ENCODE peak calls at places on chromosomes 3 and 15, in five cellular contexts. X, C, L, D and N are unnamed samples. For H3K36me3, the result is how much of the 10 kb centered on the place peaks cover.

GRCh38 chr3:124774841-124775402 is 44.7 kb downstream of the UMPS start:
- DNase-seq in X (no peak), C (no peak), L (no peak), D (no peak), N (no peak)

GRCh38 chr3:47283596-47284364 is 1.0 kb downstream of the KLHL18 start:
- DNase-seq in X (peak), C (no peak), L (peak), D (no peak), N (no peak)

GRCh38 chr15:40281057-40281850 is 1.6 kb downstream of the ANKRD63 start:
- DNase-seq in X (peak), C (no peak), L (no peak), D (no peak), N (no peak)

GRCh38 chr15:27660676-27661075 is 438.4 kb downstream of the OCA2 start:
- DNase-seq in X (no peak), C (no peak), L (no peak), D (no peak), N (no peak)

GRCh38 chr3:17730318-17730967 is 12.0 kb downstream of the TBC1D5 start:
- DNase-seq in X (peak), C (peak), L (no peak), D (no peak), N (no peak)

GRCh38 chr3:126399348-126399730 is 4.6 kb downstream of the CFAP100 start:
- DNase-seq in X (no peak), C (no peak), L (no peak), D (peak), N (no peak)

GRCh38 chr3:15665510-15666150 is 64.1 kb downstream of the BTD start:
- DNase-seq in X (no peak), C (no peak), L (no peak), D (no peak), N (no peak)

GRCh38 chr3:71438904-71439303 is 144.6 kb downstream of the FOXP1 start:
- DNase-seq in X (no peak), C (no peak), L (no peak), D (no peak), N (no peak)

GRCh38 chr15:91219203-91219602 is 119.1 kb downstream of the SV2B start:
- DNase-seq in X (no peak), C (no peak), L (no peak), D (no peak), N (no peak)

GRCh38 chr15:28980709-28981350 is 95.1 kb downstream of the APBA2 start:
- DNase-seq in X (no peak), C (no peak), L (no peak), D (no peak), N (no peak)

GRCh38 chr3:146131616-146132410 is 29.2 kb downstream of the PLOD2 start:
- DNase-seq in X (no peak), C (no peak), L (no peak), D (no peak), N (no peak)

GRCh38 chr15:49452595-49452994 is 29.6 kb downstream of the FGF7 start:
- DNase-seq in X (no peak), C (no peak), L (no peak), D (no peak), N (no peak)

GRCh38 chr3:24069045-24069444 is 124.0 kb downstream of the NR1D2 start:
- DNase-seq in X (peak), C (no peak), L (peak), D (no peak), N (no peak)

GRCh38 chr3:13524979-13525669 is 23.8 kb upstream of the FBLN2 start:
- DNase-seq in X (no peak), C (peak), L (no peak), D (no peak), N (no peak)

GRCh38 chr15:32956006-32956405 is 238.2 kb downstream of the GREM1 start:
- DNase-seq in X (peak), C (no peak), L (peak), D (no peak), N (peak)

GRCh38 chr3:179971280-179971679 is 65.5 kb downstream of the PEX5L start:
- DNase-seq in X (no peak), C (no peak), L (no peak), D (no peak), N (no peak)

GRCh38 chr15:69300129-69300588 is 1.4 kb downstream of the PAQR5 start:
- DNase-seq in X (peak), C (no peak), L (peak), D (no peak), N (no peak)

GRCh38 chr3:171157286-171157685 is 130.8 kb upstream of the SLC2A2 start:
- DNase-seq in X (peak), C (peak), L (peak), D (no peak), N (no peak)

GRCh38 chr3:195033531-195034091 is 237.3 kb downstream of the XXYLT1 start:
- DNase-seq in X (peak), C (no peak), L (no peak), D (peak), N (no peak)

GRCh38 chr3:185363662-185364203 is 797 bp downstream of the MAP3K13 start:
- DNase-seq in X (peak), C (no peak), L (no peak), D (peak), N (no peak)

GRCh38 chr3:141465221-141465620 is 21.6 kb upstream of the RASA2 start:
- DNase-seq in X (no peak), C (no peak), L (no peak), D (no peak), N (no peak)

GRCh38 chr3:195909645-195910498 is 1.5 kb upstream of the TNK2 start:
- DNase-seq in X (peak), C (peak), L (peak), D (peak), N (no peak)

GRCh38 chr3:128804017-128804816 is 75.2 kb upstream of the ACAD9 start:
- DNase-seq in X (peak), C (no peak), L (no peak), D (no peak), N (no peak)

GRCh38 chr3:132432639-132433038 is 15.3 kb downstream of the DNAJC13 start:
- DNase-seq in X (no peak), C (no peak), L (no peak), D (peak), N (no peak)

GRCh38 chr3:73558399-73559075 is 66.2 kb downstream of the PDZRN3 start:
- DNase-seq in X (peak), C (peak), L (no peak), D (no peak), N (no peak)

DNA sequence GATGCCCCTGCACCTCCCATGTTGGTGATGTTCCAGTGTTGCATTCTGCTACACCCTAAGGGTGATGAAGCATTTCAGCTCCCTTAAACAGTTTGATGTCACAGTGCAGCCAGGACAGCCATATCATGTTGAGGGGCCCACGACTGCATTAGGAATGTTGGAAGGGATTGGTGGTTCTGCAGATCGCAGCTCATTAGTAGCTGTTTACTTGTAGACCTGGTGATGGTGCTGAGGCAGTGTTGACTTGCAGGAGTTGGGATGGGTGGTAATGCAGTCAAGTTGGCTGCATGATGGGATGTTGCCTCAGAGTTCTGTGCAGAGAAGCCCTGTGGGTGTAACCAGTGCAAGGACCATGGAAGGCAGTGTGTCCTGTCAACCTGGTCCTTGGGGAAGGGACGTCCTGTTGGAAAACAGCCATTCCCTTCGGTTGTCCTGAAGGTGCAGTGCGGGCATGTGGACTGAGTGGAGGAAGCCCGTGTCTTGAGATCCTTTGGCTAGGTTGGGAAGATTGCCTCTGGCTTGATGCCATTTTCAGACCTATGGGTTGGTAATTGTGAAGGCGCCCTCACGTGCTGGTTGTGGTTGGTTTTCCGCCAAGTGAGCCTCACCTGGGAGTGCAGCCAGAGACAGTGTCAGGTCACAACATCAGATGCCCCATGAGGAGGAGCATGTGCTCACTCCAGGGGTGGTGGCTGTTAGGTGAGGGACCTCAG is 100.7 kb downstream of the SNRPN start:
- DNase-seq in X (no peak), C (no peak), L (no peak), D (no peak), N (no peak)
- H3K36me3 ChIP-seq in X (half or more), C (half or more), L (under half), D (under half), N (half or more)

GRCh38 chr3:172339892-172340291 is 108.4 kb downstream of the GHSR start:
- DNase-seq in X (no peak), C (no peak), L (no peak), D (peak), N (no peak)
- H3K36me3 ChIP-seq in X (under half), C (half or more), L (under half), D (half or more), N (half or more)

GRCh38 chr3:10055097-10055496 is 28.9 kb downstream of the FANCD2 start:
- DNase-seq in X (no peak), C (no peak), L (no peak), D (no peak), N (no peak)
- H3K36me3 ChIP-seq in X (under half), C (under half), L (under half), D (under half), N (half or more)

DNA sequence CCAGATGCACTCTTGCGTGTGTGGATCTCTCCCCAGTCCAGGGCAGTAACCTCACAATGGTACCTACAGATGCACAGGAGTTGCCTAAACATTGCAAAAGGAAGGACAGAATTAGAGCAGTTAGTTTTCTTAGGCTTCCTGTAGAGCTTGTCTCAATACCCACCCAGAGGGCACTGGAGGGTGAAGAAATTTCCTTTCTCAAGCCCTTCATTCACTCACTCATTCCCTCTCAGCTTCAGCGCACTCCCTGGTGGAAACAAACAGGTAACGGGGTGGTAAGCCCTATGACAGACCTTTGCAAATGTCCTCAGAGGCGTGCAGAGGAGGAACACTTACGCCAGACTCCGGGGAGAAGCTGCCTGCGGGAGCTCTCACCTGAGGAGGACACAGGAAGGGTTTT is 267.4 kb upstream of the HES1 start:
- DNase-seq in X (no peak), C (no peak), L (no peak), D (no peak), N (no peak)
- H3K36me3 ChIP-seq in X (under half), C (under half), L (under half), D (under half), N (under half)

GRCh38 chr3:62546266-62546665 is 172.9 kb upstream of the FEZF2 start:
- DNase-seq in X (no peak), C (no peak), L (no peak), D (no peak), N (no peak)

GRCh38 chr3:62539762-62540161 is 166.4 kb upstream of the FEZF2 start:
- DNase-seq in X (no peak), C (no peak), L (no peak), D (no peak), N (no peak)

GRCh38 chr3:62538706-62539356 is 165.5 kb upstream of the FEZF2 start:
- DNase-seq in X (no peak), C (no peak), L (peak), D (no peak), N (peak)

DNA sequence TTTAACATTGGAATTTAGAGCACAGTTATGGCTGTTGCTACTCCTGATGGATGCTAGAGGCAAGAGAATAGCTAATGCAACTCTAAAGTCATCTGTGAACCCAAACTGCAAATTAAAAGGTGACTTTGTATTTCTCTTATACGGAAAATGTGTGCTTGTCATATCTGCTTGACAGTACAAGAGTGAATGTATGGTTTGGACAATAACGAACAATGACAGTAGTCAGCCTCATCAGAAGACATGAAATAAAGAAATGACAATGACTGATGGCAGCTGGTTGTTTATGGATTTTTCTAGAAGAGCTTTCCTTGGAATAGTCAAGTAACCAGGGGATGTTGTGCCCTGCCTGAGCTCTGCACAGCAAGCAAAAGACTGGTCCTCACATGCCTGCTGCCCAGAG is 168.8 kb upstream of the FEZF2 start:
- DNase-seq in X (no peak), C (no peak), L (no peak), D (no peak), N (no peak)
- H3K36me3 ChIP-seq in X (under half), C (under half), L (under half), D (under half), N (under half)

GRCh38 chr3:20078194-20078709 is 38.0 kb downstream of the KAT2B start:
- DNase-seq in X (no peak), C (no peak), L (no peak), D (no peak), N (no peak)

GRCh38 chr3:20076296-20076997 is 36.2 kb downstream of the KAT2B start:
- DNase-seq in X (no peak), C (no peak), L (no peak), D (no peak), N (no peak)

GRCh38 chr3:20075197-20075596 is 35.0 kb downstream of the KAT2B start:
- DNase-seq in X (no peak), C (no peak), L (no peak), D (no peak), N (no peak)

GRCh38 chr3:20079621-20080020 is 39.4 kb downstream of the KAT2B start:
- DNase-seq in X (no peak), C (no peak), L (no peak), D (no peak), N (no peak)

GRCh38 chr3:20077054-20077453 is 36.8 kb downstream of the KAT2B start:
- DNase-seq in X (no peak), C (no peak), L (no peak), D (no peak), N (no peak)
- H3K36me3 ChIP-seq in X (under half), C (under half), L (under half), D (under half), N (under half)

GRCh38 chr3:3133490-3133889 is 6.8 kb downstream of the TRNT1 start:
- DNase-seq in X (peak), C (no peak), L (no peak), D (no peak), N (no peak)

GRCh38 chr3:3134750-3135448 is 8.2 kb downstream of the TRNT1 start:
- DNase-seq in X (no peak), C (no peak), L (no peak), D (no peak), N (no peak)

GRCh38 chr3:3141939-3142338 is 15.2 kb downstream of the TRNT1 start:
- DNase-seq in X (no peak), C (no peak), L (no peak), D (no peak), N (no peak)

GRCh38 chr3:3137526-3137925 is 10.8 kb downstream of the TRNT1 start:
- DNase-seq in X (no peak), C (no peak), L (no peak), D (no peak), N (no peak)
- H3K36me3 ChIP-seq in X (under half), C (half or more), L (under half), D (under half), N (half or more)

DNA sequence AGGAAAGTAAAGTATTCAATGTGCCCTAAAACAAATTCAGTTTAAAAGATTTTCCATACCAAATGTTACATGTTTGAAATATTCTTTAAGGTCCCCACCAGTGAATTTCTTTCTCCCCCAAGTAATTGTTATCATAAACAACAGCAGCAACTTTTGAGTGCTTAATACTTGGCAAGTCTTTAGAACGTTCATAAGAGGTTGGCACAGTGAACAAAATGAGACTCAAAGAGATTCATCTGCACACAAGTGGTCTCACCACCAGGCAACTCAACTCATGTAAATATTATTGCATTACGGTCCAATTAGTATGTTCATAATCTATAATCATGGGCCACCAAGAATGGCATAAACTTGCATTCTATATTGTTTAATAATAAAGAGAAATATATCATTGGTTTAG is 98.7 kb downstream of the TBL1XR1 start:
- DNase-seq in X (no peak), C (no peak), L (no peak), D (no peak), N (no peak)
- H3K36me3 ChIP-seq in X (under half), C (under half), L (under half), D (under half), N (under half)